ENCODE peak calls at places on chromosomes 16 and 17, in nine cellular contexts. Q, F, B, P, I, J, N, Z and X are unnamed samples.

GRCh38 chr16:14125030-14125681 is 54.0 kb downstream of the MRTFB start:
- DNase-seq in Q (no peak), B (no peak), N (no peak), J (no peak), I (no peak), P (no peak), Z (no peak), F (no peak), X (no peak)

GRCh38 chr17:31724619-31725018 is 134.4 kb downstream of the COPRS start:
- DNase-seq in Z (no peak), N (no peak), I (no peak), F (no peak), Q (no peak), B (no peak), J (peak; percentile 58), P (no peak), X (no peak)

GRCh38 chr16:27470567-27471431 is 68.8 kb downstream of the IL21R start:
- DNase-seq in B (no peak), N (no peak), I (peak; percentile 91), Z (no peak), J (peak; percentile 74), Q (no peak), F (no peak), P (peak; percentile 73), X (no peak)

GRCh38 chr16:87487361-87487924 is 5.4 kb downstream of the ZCCHC14 start:
- DNase-seq in B (no peak), Q (no peak), N (no peak), J (no peak), F (peak; percentile 79), P (no peak), I (peak; percentile 97), Z (peak; percentile 69), X (no peak)

GRCh38 chr17:73695035-73695738 is 50.9 kb upstream of the SDK2 start:
- DNase-seq in Q (no peak), F (no peak), N (no peak), J (no peak), P (no peak), Z (no peak), B (no peak), I (no peak), X (no peak)

GRCh38 chr16:1193825-1194581 is 31.1 kb downstream of the TPSG1 start:
- DNase-seq in I (no peak), N (no peak), B (no peak), Q (no peak), Z (no peak), F (no peak), J (no peak), P (no peak), X (no peak)

GRCh38 chr16:78962457-78962929 is 638.0 kb downstream of the MAF start:
- DNase-seq in Q (no peak), I (no peak), N (no peak), F (no peak), P (no peak), B (peak; percentile 60), J (no peak), Z (no peak), X (no peak)

GRCh38 chr17:82023447-82024241 is 539 bp downstream of the LRRC45 start:
- DNase-seq in Z (no peak), P (no peak), N (no peak), J (no peak), I (no peak), B (no peak), F (no peak), Q (peak; percentile 83), X (no peak)

GRCh38 chr16:20806168-20807050 is at the start of the genes ERI2 and REXO5:
- DNase-seq in J (peak; percentile 94), F (peak; percentile 93), Q (peak; percentile 94), I (peak; percentile 98), N (peak; percentile 82), P (peak; percentile 91), B (peak; percentile 59), Z (peak; percentile 91), X (peak; percentile 90)

GRCh38 chr17:28716740-28717577 is 709 bp downstream of the RAB34 start:
- DNase-seq in N (no peak), J (no peak), I (no peak), Z (no peak), P (no peak), Q (no peak), B (no peak), F (no peak), X (no peak)

GRCh38 chr16:4498546-4499195 is 22.5 kb downstream of the HMOX2 start:
- DNase-seq in I (no peak), Z (no peak), N (no peak), B (no peak), P (no peak), F (no peak), Q (no peak), J (no peak), X (no peak)
- H3K4me1 ChIP-seq in I (peaks cover 56% of the 10 kb centered on the region), Z (peaks cover 80% of the 10 kb centered on the region), N (peaks cover 30% of the 10 kb centered on the region), B (no peaks in the 10 kb centered on the region), P (no peaks in the 10 kb centered on the region), F (peaks cover 63% of the 10 kb centered on the region), Q (peaks cover 7% of the 10 kb centered on the region), J (peaks cover 28% of the 10 kb centered on the region), X (peaks cover 10% of the 10 kb centered on the region)

DNA sequence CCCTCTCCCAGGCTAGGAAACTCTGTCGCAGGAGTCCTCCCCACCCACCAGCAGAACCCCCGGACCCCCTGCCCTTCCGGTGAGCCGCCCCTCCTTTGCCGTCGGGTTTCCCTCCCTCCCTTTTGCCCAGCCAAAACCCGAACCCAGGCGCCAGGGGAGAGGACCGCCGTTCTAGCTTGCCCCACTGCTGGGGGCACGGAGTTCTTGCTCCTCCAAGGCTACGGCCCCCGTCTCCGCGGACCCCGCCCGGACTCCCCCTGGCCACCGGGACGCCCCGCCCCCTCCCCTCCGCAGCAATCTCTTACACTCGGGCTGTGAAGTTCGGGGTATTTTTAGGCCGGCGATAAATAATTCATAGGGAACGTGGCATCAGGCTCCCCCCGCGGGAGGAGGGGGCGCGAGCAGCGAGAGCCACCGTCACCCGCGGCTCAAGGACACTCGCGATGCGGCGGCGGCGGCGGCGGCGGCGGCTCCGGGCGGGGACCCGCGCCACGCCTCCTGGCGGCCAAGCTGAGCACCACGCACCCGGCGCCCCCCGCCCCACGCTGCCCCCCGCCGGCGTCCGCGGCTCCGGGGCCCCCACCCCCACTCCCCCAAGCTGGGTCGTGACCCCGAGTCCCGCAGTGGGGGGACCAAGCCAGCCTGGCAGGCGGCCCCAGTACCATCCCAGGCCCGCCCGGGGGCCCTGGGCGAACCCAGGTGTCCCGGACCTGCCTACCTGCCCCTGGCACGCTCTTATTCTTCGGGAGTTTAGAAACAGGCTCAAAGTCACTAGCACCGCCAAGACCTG is at the start of gene GRIN2C:
- DNase-seq in Z (no peak), B (no peak), P (no peak), J (no peak), I (no peak), N (no peak), Q (peak; percentile 93), F (no peak), X (no peak)
- TF ChIP-seq CTCF in Z (no peak), B (no peak), P (peak; percentile 57), J (peak; percentile 59), I (peak; percentile 38), N (peak; percentile 89), Q (peak; percentile 54), F (no peak), X (no peak)

GRCh38 chr16:65745-66144 is 6.7 kb downstream of the RHBDF1 start:
- DNase-seq in F (peak; percentile 91), N (peak; percentile 57), J (peak; percentile 95), Z (peak; percentile 21), I (peak; percentile 56), B (no peak), P (peak; percentile 95), Q (peak; percentile 95), X (peak; percentile 80)
- TF ChIP-seq POLR2AphosphoS5 in F (no peak), N (no peak), J (no peak), Z (no peak), I (no peak), B (no peak), P (peak; percentile 81), Q (no peak), X (peak; percentile 70)

DNA sequence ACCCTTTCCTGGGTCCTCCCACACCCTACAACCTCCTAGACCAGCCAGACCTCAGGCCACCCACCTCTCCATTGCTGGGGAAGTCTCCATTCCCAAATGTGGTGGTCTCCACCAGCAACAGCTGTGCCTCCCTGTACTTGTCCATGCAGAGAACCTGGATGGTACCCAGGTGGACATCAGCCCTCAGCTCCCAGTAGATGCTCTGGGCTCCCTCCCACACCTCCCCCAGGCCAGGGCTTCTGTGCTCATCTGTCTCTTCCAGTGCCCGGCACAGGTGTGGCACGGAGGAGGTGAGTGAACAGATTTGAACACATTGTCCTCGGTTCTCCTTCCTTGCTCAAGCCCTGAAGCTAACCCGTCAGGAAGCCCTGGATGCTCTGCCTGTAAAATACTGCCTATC is 34.6 kb downstream of the LGALS9 start:
- DNase-seq in F (no peak), N (no peak), B (no peak), Q (no peak), I (no peak), Z (no peak), P (peak; percentile 32), J (no peak), X (no peak)
- H3K4me1 ChIP-seq in F (no peaks in the 10 kb centered on the region), N (no peaks in the 10 kb centered on the region), B (no peaks in the 10 kb centered on the region), Q (no peaks in the 10 kb centered on the region), I (no peaks in the 10 kb centered on the region), Z (no peaks in the 10 kb centered on the region), P (no peaks in the 10 kb centered on the region), J (no peaks in the 10 kb centered on the region), X (no peaks in the 10 kb centered on the region)

GRCh38 chr17:33964344-33964979 is 290.6 kb upstream of the CCL2 start:
- DNase-seq in Z (no peak), N (no peak), P (no peak), Q (no peak), B (peak; percentile 84), F (no peak), I (peak; percentile 23), J (peak; percentile 34), X (no peak)
- TF ChIP-seq CTCF in Z (no peak), N (no peak), P (peak; percentile 21), Q (no peak), B (peak; percentile 36), F (peak; percentile 44), I (no peak), J (no peak), X (no peak)

GRCh38 chr16:54194008-54194731 is 92.4 kb downstream of the IRX3 start:
- DNase-seq in I (no peak), P (no peak), J (peak; percentile 95), B (no peak), F (peak; percentile 58), Z (no peak), N (no peak), Q (no peak), X (peak; percentile 76)
- TF ChIP-seq POLR2AphosphoS5 in I (no peak), P (no peak), J (no peak), B (no peak), F (no peak), Z (no peak), N (no peak), Q (no peak), X (peak; percentile 26)

GRCh38 chr16:68200120-68200783 is 35.7 kb downstream of the ESRP2 start:
- DNase-seq in Z (no peak), P (no peak), J (no peak), N (no peak), F (no peak), I (no peak), Q (no peak), B (no peak), X (no peak)

GRCh38 chr16:68194263-68194662 is 41.7 kb downstream of the ESRP2 start:
- DNase-seq in B (no peak), P (no peak), N (no peak), J (no peak), Q (no peak), F (no peak), I (no peak), Z (no peak), X (no peak)

DNA sequence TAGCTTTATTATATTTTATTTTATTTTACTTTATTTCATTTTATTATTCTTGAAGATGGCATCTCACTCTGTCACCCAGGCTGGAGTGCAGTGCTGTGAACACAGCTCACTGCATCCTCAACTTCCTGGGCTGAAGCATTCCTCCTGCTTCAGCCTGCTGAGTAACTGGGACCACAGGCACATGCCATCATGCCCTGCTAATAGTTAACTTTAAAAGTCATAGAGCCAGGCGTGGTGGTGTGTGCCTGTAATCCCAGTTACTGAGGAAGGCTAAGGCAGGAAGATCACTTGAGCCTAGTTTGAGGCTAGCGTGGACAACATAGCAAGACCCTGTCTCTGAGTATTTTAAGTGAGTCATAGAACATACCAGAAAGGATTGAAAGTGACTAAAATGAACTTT is 38.7 kb downstream of the ESRP2 start:
- DNase-seq in B (no peak), Q (no peak), J (no peak), Z (no peak), I (no peak), N (no peak), P (no peak), F (no peak), X (no peak)
- H3K4me1 ChIP-seq in B (peaks cover 3% of the 10 kb centered on the region), Q (no peaks in the 10 kb centered on the region), J (no peaks in the 10 kb centered on the region), Z (no peaks in the 10 kb centered on the region), I (peaks cover 7% of the 10 kb centered on the region), N (peaks cover 11% of the 10 kb centered on the region), P (no peaks in the 10 kb centered on the region), F (peaks cover 5% of the 10 kb centered on the region), X (no peaks in the 10 kb centered on the region)